ENCODE peak calls at places on chromosomes 12 and 14, in five cellular contexts. I is sigmoid colon; W is AG08396; R is GM13976; U is activated naive CD8-positive, alpha-beta T cell treated with anti-CD3 and anti-CD28 coated beads, Interleukin-2, amount 50 U/mL, for 24 hours. G is an unnamed sample.

GRCh38 chr12:105823810-105824209 is 314.9 kb downstream of the NUAK1 start:
- DNase-seq in I (no peak), W (no peak), R (no peak), U (no peak), G (no peak)

GRCh38 chr12:31260840-31261239 is 65.1 kb downstream of the SINHCAF start:
- DNase-seq in I (no peak), W (no peak), R (no peak), U (no peak), G (no peak)

GRCh38 chr14:77406718-77407117 is 16.6 kb downstream of the NOXRED1 start:
- DNase-seq in I (no peak), W (no peak), R (no peak), U (no peak), G (no peak)

GRCh38 chr12:120759591-120760348 is 34.1 kb downstream of the ACADS start:
- DNase-seq in I (no peak), W (no peak), R (no peak), U (no peak), G (no peak)

GRCh38 chr14:63276492-63277342 is 42.0 kb downstream of the GPHB5 start:
- DNase-seq in I (no peak), W (peak; percentile 56), R (peak; percentile 59), U (no peak), G (no peak)

GRCh38 chr12:104215638-104216297 is at the start of gene TXNRD1:
- DNase-seq in I (peak; percentile 92), W (peak; percentile 74), R (peak; percentile 93), U (peak; percentile 87), G (peak; percentile 84)

GRCh38 chr14:83556746-83557460 is 1973.0 kb upstream of the FLRT2 start:
- DNase-seq in I (no peak), W (peak; percentile 26), R (no peak), U (no peak), G (no peak)

GRCh38 chr12:30134229-30134628 is 350.5 kb upstream of the TMTC1 start:
- DNase-seq in I (no peak), W (no peak), R (no peak), U (no peak), G (no peak)

GRCh38 chr12:24850486-24850885 is 98.4 kb downstream of the BCAT1 start:
- DNase-seq in I (no peak), W (no peak), R (no peak), U (no peak), G (no peak)

GRCh38 chr12:19572920-19573558 is 133.7 kb downstream of the AEBP2 start:
- DNase-seq in I (no peak), W (peak; percentile 29), R (peak; percentile 57), U (peak; percentile 25), G (peak; percentile 43)

GRCh38 chr12:11653215-11653753 is 3.8 kb downstream of the ETV6 start:
- DNase-seq in I (no peak), W (no peak), R (peak; percentile 52), U (peak; percentile 58), G (no peak)

GRCh38 chr12:59723520-59723919 is 127.7 kb downstream of the SLC16A7 start:
- DNase-seq in I (no peak), W (no peak), R (no peak), U (no peak), G (no peak)

GRCh38 chr12:10562306-10562933 is 51.0 kb downstream of the MAGOHB start:
- DNase-seq in I (no peak), W (peak; percentile 24), R (peak; percentile 42), U (no peak), G (peak; percentile 18)

GRCh38 chr14:79265366-79265765 is 945.9 kb downstream of the DIO2 start:
- DNase-seq in I (no peak), W (no peak), R (no peak), U (no peak), G (no peak)

GRCh38 chr12:131116437-131117117 is 162.9 kb downstream of the ADGRD1 start:
- DNase-seq in I (peak; percentile 73), W (no peak), R (no peak), U (no peak), G (peak; percentile 61)

GRCh38 chr14:95784137-95784536 is 70.2 kb upstream of the TCL1A start:
- DNase-seq in I (no peak), W (peak; percentile 22), R (peak; percentile 48), U (no peak), G (peak; percentile 58)

GRCh38 chr14:84410344-84410743 is 1119.6 kb upstream of the FLRT2 start:
- DNase-seq in I (no peak), W (no peak), R (no peak), U (no peak), G (no peak)

GRCh38 chr12:10910380-10910779 is 1.0 kb upstream of the TAS2R13 start:
- DNase-seq in I (no peak), W (no peak), R (no peak), U (no peak), G (no peak)

GRCh38 chr12:64780531-64781373 is 21.5 kb upstream of the GNS start:
- DNase-seq in I (peak; percentile 64), W (peak; percentile 46), R (peak; percentile 68), U (peak; percentile 16), G (peak; percentile 46)

GRCh38 chr14:87178277-87178676 is 814.7 kb downstream of the GALC start:
- DNase-seq in I (no peak), W (no peak), R (no peak), U (no peak), G (no peak)

GRCh38 chr14:96502621-96503251 is 554 bp downstream of the PAPOLA start:
- DNase-seq in I (peak; percentile 74), W (peak; percentile 57), R (peak; percentile 73), U (peak; percentile 62), G (peak; percentile 77)

GRCh38 chr14:99509871-99510555 is 28.8 kb downstream of the CCNK start:
- DNase-seq in I (no peak), W (no peak), R (peak; percentile 24), U (no peak), G (no peak)

GRCh38 chr12:92020983-92021664 is 124.5 kb downstream of the BTG1 start:
- DNase-seq in I (no peak), W (no peak), R (no peak), U (no peak), G (no peak)

GRCh38 chr14:69105326-69105725 is 47.6 kb downstream of the DCAF5 start:
- DNase-seq in I (no peak), W (no peak), R (no peak), U (no peak), G (no peak)

GRCh38 chr14:99481745-99482099 is 513 bp downstream of the CCNK start:
- DNase-seq in I (no peak), W (no peak), R (no peak), U (no peak), G (peak; percentile 30)

GRCh38 chr12:46499901-46500300 is 127.3 kb upstream of the SLC38A2 start:
- DNase-seq in I (no peak), W (no peak), R (no peak), U (no peak), G (no peak)

GRCh38 chr14:56100556-56100955 is 17.7 kb upstream of the PELI2 start:
- DNase-seq in I (no peak), W (no peak), R (no peak), U (no peak), G (no peak)

GRCh38 chr14:75422169-75422568 is 5.7 kb upstream of the JDP2 start:
- DNase-seq in I (no peak), W (peak; percentile 83), R (no peak), U (no peak), G (no peak)

GRCh38 chr14:87312138-87312537 is 680.8 kb downstream of the GALC start:
- DNase-seq in I (no peak), W (no peak), R (no peak), U (no peak), G (no peak)

GRCh38 chr12:123354600-123354999 is 10.0 kb downstream of the SBNO1 start:
- DNase-seq in I (no peak), W (no peak), R (no peak), U (no peak), G (no peak)

GRCh38 chr14:50658203-50658602 is 9.9 kb downstream of the SAV1 start:
- DNase-seq in I (no peak), W (no peak), R (no peak), U (no peak), G (no peak)